ENCODE peak calls at places on chromosomes 12 and 14, in eight cellular contexts. R, V, J, A, X, D, K and I are unnamed samples.

GRCh38 chr12:22518998-22519397 is 25.3 kb downstream of the C2CD5 start:
- DNase-seq in R (no peak), V (no peak), J (no peak), A (no peak), X (no peak), D (no peak), K (no peak), I (peak)

GRCh38 chr12:99605-100004 is 33.0 kb downstream of the IQSEC3 start:
- DNase-seq in R (no peak), V (no peak), J (peak), A (no peak), X (no peak), D (no peak), K (no peak), I (peak)

GRCh38 chr12:48934312-48934706 is 9.0 kb upstream of the FKBP11 start:
- DNase-seq in R (no peak), V (no peak), J (no peak), A (no peak), X (no peak), D (no peak), K (no peak), I (no peak)

GRCh38 chr14:76080009-76080408 is 71.7 kb upstream of the GPATCH2L start:
- DNase-seq in R (no peak), V (no peak), J (no peak), A (no peak), X (peak), D (no peak), K (no peak), I (no peak)

GRCh38 chr14:52640137-52640536 is 55.2 kb downstream of the ERO1A start:
- DNase-seq in R (no peak), V (peak), J (no peak), A (no peak), X (no peak), D (no peak), K (no peak), I (no peak)

GRCh38 chr12:107677671-107678070 is 7.9 kb upstream of the PWP1 start:
- DNase-seq in R (no peak), V (no peak), J (no peak), A (no peak), X (no peak), D (no peak), K (no peak), I (no peak)

GRCh38 chr12:40569626-40570179 is 122.5 kb upstream of the CNTN1 start:
- DNase-seq in R (no peak), V (no peak), J (no peak), A (no peak), X (no peak), D (no peak), K (peak), I (peak)

GRCh38 chr14:83520837-83521236 is 1987.2 kb upstream of the SEL1L start:
- DNase-seq in R (no peak), V (no peak), J (no peak), A (no peak), X (no peak), D (no peak), K (peak), I (peak)

GRCh38 chr14:97299661-97300060 is 502.5 kb downstream of the VRK1 start:
- DNase-seq in R (no peak), V (peak), J (no peak), A (no peak), X (no peak), D (no peak), K (no peak), I (no peak)

GRCh38 chr14:70955543-70956480 is 48.6 kb downstream of the PCNX1 start:
- DNase-seq in R (peak), V (peak), J (no peak), A (no peak), X (no peak), D (no peak), K (peak), I (peak)

GRCh38 chr12:122063691-122064033 is 14.9 kb upstream of the MLXIP start:
- DNase-seq in R (no peak), V (no peak), J (no peak), A (no peak), X (no peak), D (no peak), K (no peak), I (peak)

GRCh38 chr12:76259660-76260389 is 88.4 kb downstream of the BBS10 start:
- DNase-seq in R (no peak), V (no peak), J (no peak), A (no peak), X (no peak), D (no peak), K (peak), I (peak)